ENCODE peak calls at places on chromosomes 6 and 20, in four cellular contexts. B, X, Q and F are unnamed samples.

GRCh38 chr6:13421425-13422057 is 65.9 kb downstream of the GFOD1 start:
- DNase-seq in X (peak; percentile 43), B (no peak), Q (no peak), F (no peak)

GRCh38 chr20:41747226-41747625 is 129.0 kb upstream of the CHD6 start:
- DNase-seq in X (no peak), Q (no peak), B (no peak), F (no peak)

GRCh38 chr6:90214461-90214860 is 82.2 kb downstream of the BACH2 start:
- DNase-seq in B (no peak), Q (no peak), X (no peak), F (no peak)

GRCh38 chr6:128515550-128516513 is 4.6 kb downstream of the PTPRK start:
- DNase-seq in X (no peak), B (no peak), Q (no peak), F (no peak)

GRCh38 chr6:410555-411395 is 19.2 kb downstream of the IRF4 start:
- DNase-seq in X (no peak), B (no peak), Q (no peak), F (no peak)

GRCh38 chr20:33370296-33370695 is 31.0 kb downstream of the CDK5RAP1 start:
- DNase-seq in Q (no peak), B (no peak), X (no peak), F (no peak)

GRCh38 chr6:107118976-107119375 is 3.7 kb upstream of the BEND3 start:
- DNase-seq in B (no peak), Q (no peak), X (no peak), F (no peak)

GRCh38 chr6:90611996-90612690 is 25.3 kb upstream of the MAP3K7 start:
- DNase-seq in Q (no peak), X (peak; percentile 18), B (no peak), F (no peak)

GRCh38 chr6:118537579-118537978 is 10.5 kb upstream of the PLN start:
- DNase-seq in B (no peak), Q (no peak), X (no peak), F (no peak)

GRCh38 chr20:38073307-38074010 is 39.9 kb downstream of the RPRD1B start:
- DNase-seq in X (peak; percentile 86), B (peak; percentile 86), Q (peak; percentile 78), F (peak; percentile 78)

GRCh38 chr6:20400476-20401402 is 940 bp upstream of the E2F3 start:
- DNase-seq in Q (peak; percentile 40), X (peak; percentile 84), B (peak; percentile 20), F (no peak)

GRCh38 chr6:46035242-46035641 is 19.6 kb upstream of the CLIC5 start:
- DNase-seq in Q (no peak), X (no peak), B (no peak), F (no peak)

GRCh38 chr20:52915564-52915963 is 56.6 kb upstream of the TSHZ2 start:
- DNase-seq in Q (no peak), X (no peak), B (no peak), F (no peak)

GRCh38 chr6:144343736-144344428 is 58.7 kb downstream of the UTRN start:
- DNase-seq in B (no peak), X (peak; percentile 40), Q (peak; percentile 41), F (no peak)

GRCh38 chr20:33423141-33423834 is 20.3 kb downstream of the SNTA1 start:
- DNase-seq in Q (peak; percentile 39), B (peak; percentile 55), X (no peak), F (peak; percentile 88)

GRCh38 chr6:151494235-151494950 is 576 bp downstream of the CCDC170 start:
- DNase-seq in Q (peak; percentile 63), B (peak; percentile 48), X (peak; percentile 57), F (peak; percentile 45)

GRCh38 chr6:32436995-32437836 is 2.5 kb upstream of the HLA-DRA start:
- DNase-seq in Q (no peak), X (no peak), B (no peak), F (no peak)

GRCh38 chr6:128511518-128511917 is 8.9 kb downstream of the PTPRK start:
- DNase-seq in Q (peak; percentile 94), X (no peak), B (no peak), F (no peak)

GRCh38 chr6:144321839-144322591 is 36.9 kb downstream of the UTRN start:
- DNase-seq in Q (no peak), X (no peak), B (no peak), F (no peak)

GRCh38 chr6:74578339-74578738 is 627.5 kb downstream of the COL12A1 start:
- DNase-seq in X (no peak), Q (peak; percentile 12), B (no peak), F (no peak)

GRCh38 chr6:35043381-35043780 is 97.8 kb downstream of the TCP11 start:
- DNase-seq in Q (no peak), B (no peak), X (no peak), F (no peak)

GRCh38 chr20:43194187-43194586 is 4.5 kb upstream of the PTPRT start:
- DNase-seq in X (no peak), B (no peak), Q (no peak), F (no peak)

GRCh38 chr6:17907467-17908229 is 79.8 kb downstream of the KIF13A start:
- DNase-seq in X (no peak), B (peak; percentile 80), Q (peak; percentile 98), F (peak; percentile 89)

GRCh38 chr20:46056027-46056833 is 27.2 kb downstream of the SLC12A5 start:
- DNase-seq in Q (no peak), B (no peak), X (no peak), F (no peak)

GRCh38 chr20:56605597-56605996 is 23.5 kb upstream of the TFAP2C start:
- DNase-seq in X (no peak), Q (no peak), B (no peak), F (no peak)

GRCh38 chr6:71351190-71351589 is 62.6 kb downstream of the OGFRL1 start:
- DNase-seq in Q (no peak), X (no peak), B (no peak), F (no peak)

GRCh38 chr6:106102967-106103727 is 17.0 kb downstream of the PRDM1 start:
- DNase-seq in B (no peak), X (no peak), Q (peak; percentile 14), F (no peak)

GRCh38 chr6:72580281-72580940 is 41.5 kb upstream of the KCNQ5 start:
- DNase-seq in B (no peak), Q (peak; percentile 67), X (peak; percentile 71), F (no peak)

GRCh38 chr6:44505751-44506150 is 118.2 kb downstream of the CDC5L start:
- DNase-seq in Q (no peak), B (no peak), X (no peak), F (no peak)

GRCh38 chr6:37160922-37161778 is 8.8 kb upstream of the PIM1 start:
- DNase-seq in X (no peak), B (no peak), Q (no peak), F (no peak)

GRCh38 chr20:53750827-53751393 is 157.3 kb upstream of the ZNF217 start:
- DNase-seq in Q (no peak), B (peak; percentile 57), X (no peak), F (no peak)

GRCh38 chr6:453152-453551 is 61.6 kb downstream of the IRF4 start:
- DNase-seq in B (no peak), Q (no peak), X (no peak), F (peak; percentile 60)

GRCh38 chr20:16709017-16709416 is 20.8 kb upstream of the SNRPB2 start:
- DNase-seq in B (no peak), Q (no peak), X (no peak), F (no peak)

GRCh38 chr20:62691485-62691884 is 17.2 kb upstream of the NTSR1 start:
- DNase-seq in B (no peak), Q (no peak), X (no peak), F (no peak)

GRCh38 chr6:107362271-107362604 is 97.1 kb downstream of the PDSS2 start:
- DNase-seq in Q (no peak), X (no peak), B (no peak), F (no peak)

DNA sequence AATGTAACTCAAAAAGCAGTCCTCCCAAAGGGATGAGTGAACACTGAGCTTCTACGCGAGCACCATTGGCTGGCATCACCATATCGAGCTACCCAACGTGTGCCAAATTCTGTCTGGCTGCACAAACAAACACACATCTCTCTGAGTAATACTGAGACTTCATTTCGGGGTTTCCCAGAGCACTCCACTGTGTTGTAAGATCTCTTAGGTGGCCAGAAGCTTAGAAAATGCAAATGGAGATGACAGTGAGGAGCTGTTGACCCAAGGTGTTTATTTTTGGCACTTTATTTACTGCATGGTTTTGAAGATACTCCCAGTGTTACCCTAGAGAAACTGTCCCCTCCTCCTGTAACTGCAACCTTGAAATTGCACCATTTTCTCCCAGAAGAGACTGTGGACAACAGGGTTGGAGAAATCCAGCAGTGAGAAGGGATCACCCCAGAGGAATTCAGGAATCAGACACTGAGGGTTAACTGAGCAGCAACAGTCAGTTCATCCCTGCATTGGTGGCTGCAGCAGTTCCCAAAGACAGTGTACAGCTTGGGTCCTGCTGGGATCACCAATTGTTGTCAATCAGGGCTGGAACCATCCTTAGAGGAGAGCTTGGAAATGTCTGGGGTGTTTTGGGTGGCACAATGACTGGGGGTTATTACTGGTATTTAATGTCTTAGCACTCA is 1.0 kb upstream of the RIPOR2 start:
- DNase-seq in Q (peak; percentile 34), B (no peak), X (no peak), F (no peak)
- H3K4me3 ChIP-seq in Q (no peak overlapping the region), B (no peak overlapping the region), X (no peak overlapping the region), F (no peak overlapping the region)

DNA sequence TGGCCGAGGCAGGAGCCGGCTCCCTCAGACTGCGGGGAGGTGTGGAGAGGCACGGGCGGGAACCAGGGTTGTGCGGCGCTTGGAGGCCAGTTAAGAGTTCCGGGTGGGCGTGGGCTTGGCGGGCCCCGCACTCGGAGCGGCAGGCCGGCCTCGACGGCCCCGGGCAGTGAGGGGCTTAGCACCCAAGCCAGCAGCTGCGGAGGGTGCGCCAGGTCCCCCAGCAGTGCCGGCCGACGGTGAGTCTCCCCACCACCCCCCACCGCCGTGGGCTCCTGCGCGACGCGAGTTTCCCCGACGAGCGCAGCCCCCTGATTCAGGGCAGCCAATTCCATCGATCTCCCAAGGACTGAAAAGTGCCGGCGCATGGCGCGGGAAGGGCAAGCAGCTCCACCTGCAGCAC is 605.4 kb upstream of the SLC35B3 start:
- DNase-seq in Q (no peak), X (no peak), B (no peak), F (no peak)
- TF ChIP-seq CTCF in Q (no peak), X (no peak), B (no peak), F (no peak)

GRCh38 chr6:130050230-130050629 is 31.8 kb downstream of the L3MBTL3 start:
- DNase-seq in Q (no peak), X (no peak), B (no peak), F (no peak)

GRCh38 chr6:130055271-130055670 is 36.9 kb downstream of the L3MBTL3 start:
- DNase-seq in B (no peak), Q (no peak), X (no peak), F (no peak)

GRCh38 chr6:130057495-130057894 is 39.1 kb downstream of the L3MBTL3 start:
- DNase-seq in B (no peak), X (no peak), Q (no peak), F (no peak)

DNA sequence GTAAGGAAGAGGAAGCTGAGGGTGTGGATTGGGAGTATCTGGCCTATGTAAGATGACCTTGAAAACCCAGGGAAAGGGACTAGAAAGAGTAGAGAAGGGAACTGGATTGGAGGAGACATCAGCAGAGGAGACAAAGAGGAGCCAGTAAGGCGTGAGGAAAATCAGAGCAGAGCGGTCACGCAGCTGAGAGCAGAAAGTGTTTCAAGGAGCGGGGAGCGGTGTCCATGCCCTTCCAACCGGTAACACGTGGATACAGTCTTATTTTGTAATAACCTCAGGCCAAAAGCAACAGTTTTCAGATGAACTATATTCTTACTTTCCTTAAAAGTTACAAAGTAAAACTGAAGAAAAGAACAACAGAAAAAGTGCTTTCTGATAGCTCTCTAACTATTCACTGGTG is 36.3 kb downstream of the L3MBTL3 start:
- DNase-seq in Q (no peak), X (no peak), B (no peak), F (no peak)
- H3K4me3 ChIP-seq in Q (no peak overlapping the region), X (no peak overlapping the region), B (no peak overlapping the region), F (no peak overlapping the region)

GRCh38 chr6:52285174-52286068 is 879 bp upstream of the MCM3 start:
- DNase-seq in Q (no peak), X (peak; percentile 28), B (no peak), F (no peak)
- TF ChIP-seq CTCF in Q (peak; percentile 16), X (peak; percentile 41), B (peak; percentile 6), F (no peak)